ENCODE peak calls at places on chromosome 20, in four cellular contexts. One of them, this sample, is unnamed.

GRCh38 chr20:61514018-61514755 is 262.1 kb downstream of the CDH4 start:
- DNase-seq in hepatocyte: no peak
- DNase-seq in CD8-positive, alpha-beta T cell: no peak
- DNase-seq in A549: no peak
- DNase-seq in this sample: no peak

GRCh38 chr20:58595167-58595566 is 55.9 kb upstream of the STX16 start:
- DNase-seq in hepatocyte: no peak
- DNase-seq in CD8-positive, alpha-beta T cell: no peak
- DNase-seq in A549: no peak
- DNase-seq in this sample: no peak

GRCh38 chr20:57383447-57384347 is 7.5 kb upstream of the RBM38 start:
- DNase-seq in hepatocyte: peak; percentile 32
- DNase-seq in CD8-positive, alpha-beta T cell: no peak
- DNase-seq in A549: no peak
- DNase-seq in this sample: no peak

GRCh38 chr20:38350879-38351775 is 4.8 kb downstream of the LBP start:
- DNase-seq in hepatocyte: no peak
- DNase-seq in CD8-positive, alpha-beta T cell: no peak
- DNase-seq in A549: no peak
- DNase-seq in this sample: no peak

GRCh38 chr20:25054995-25055629 is 2.8 kb downstream of the ACSS1 start:
- DNase-seq in hepatocyte: no peak
- DNase-seq in CD8-positive, alpha-beta T cell: no peak
- DNase-seq in A549: no peak
- DNase-seq in this sample: no peak

GRCh38 chr20:41150664-41151063 is 13.3 kb downstream of the PLCG1 start:
- DNase-seq in hepatocyte: no peak
- DNase-seq in CD8-positive, alpha-beta T cell: no peak
- DNase-seq in A549: no peak
- DNase-seq in this sample: peak; percentile 11

GRCh38 chr20:10236540-10237533 is 18.2 kb downstream of the SNAP25 start:
- DNase-seq in hepatocyte: peak; percentile 30
- DNase-seq in CD8-positive, alpha-beta T cell: no peak
- DNase-seq in A549: no peak
- DNase-seq in this sample: no peak

GRCh38 chr20:3768342-3769130 is 983 bp upstream of the ADISSP start:
- DNase-seq in hepatocyte: peak; percentile 87
- DNase-seq in CD8-positive, alpha-beta T cell: peak; percentile 82
- DNase-seq in A549: peak; percentile 90
- DNase-seq in this sample: peak; percentile 84

GRCh38 chr20:13113731-13114130 is 105.0 kb downstream of the SPTLC3 start:
- DNase-seq in hepatocyte: no peak
- DNase-seq in CD8-positive, alpha-beta T cell: no peak
- DNase-seq in A549: no peak
- DNase-seq in this sample: no peak

GRCh38 chr20:25239387-25240370 is 8.2 kb upstream of the PYGB start:
- DNase-seq in hepatocyte: no peak
- DNase-seq in CD8-positive, alpha-beta T cell: no peak
- DNase-seq in A549: no peak
- DNase-seq in this sample: no peak

GRCh38 chr20:51492167-51493092 is 50.1 kb downstream of the NFATC2 start:
- DNase-seq in hepatocyte: peak; percentile 42
- DNase-seq in CD8-positive, alpha-beta T cell: no peak
- DNase-seq in A549: no peak
- DNase-seq in this sample: peak; percentile 77

GRCh38 chr20:39829255-39829654 is 859.8 kb downstream of the MAFB start:
- DNase-seq in hepatocyte: peak; percentile 18
- DNase-seq in CD8-positive, alpha-beta T cell: no peak
- DNase-seq in A549: no peak
- DNase-seq in this sample: no peak
- TF ChIP-seq CTCF in hepatocyte: peak; percentile 42
- TF ChIP-seq CTCF in CD8-positive, alpha-beta T cell: no peak
- TF ChIP-seq CTCF in A549: no peak
- TF ChIP-seq CTCF in this sample: peak; percentile 23

GRCh38 chr20:45962031-45962755 is 9.8 kb downstream of the ZNF335 start:
- DNase-seq in hepatocyte: no peak
- DNase-seq in CD8-positive, alpha-beta T cell: no peak
- DNase-seq in A549: no peak
- DNase-seq in this sample: peak; percentile 32

GRCh38 chr20:45959956-45960630 is 11.9 kb downstream of the ZNF335 start:
- DNase-seq in hepatocyte: no peak
- DNase-seq in CD8-positive, alpha-beta T cell: no peak
- DNase-seq in A549: no peak
- DNase-seq in this sample: peak; percentile 25

GRCh38 chr20:45965169-45966002 is 6.6 kb downstream of the ZNF335 start:
- DNase-seq in hepatocyte: no peak
- DNase-seq in CD8-positive, alpha-beta T cell: no peak
- DNase-seq in A549: no peak
- DNase-seq in this sample: peak; percentile 37

GRCh38 chr20:45964024-45964423 is 8.0 kb downstream of the ZNF335 start:
- DNase-seq in hepatocyte: peak; percentile 2
- DNase-seq in CD8-positive, alpha-beta T cell: no peak
- DNase-seq in A549: no peak
- DNase-seq in this sample: peak; percentile 34

GRCh38 chr20:45963059-45964011 is 8.7 kb downstream of the ZNF335 start:
- DNase-seq in hepatocyte: peak; percentile 71
- DNase-seq in CD8-positive, alpha-beta T cell: no peak
- DNase-seq in A549: peak; percentile 68
- DNase-seq in this sample: peak; percentile 41
- TF ChIP-seq CTCF in hepatocyte: peak; percentile 46
- TF ChIP-seq CTCF in CD8-positive, alpha-beta T cell: peak; percentile 19
- TF ChIP-seq CTCF in A549: peak; percentile 40
- TF ChIP-seq CTCF in this sample: peak; percentile 30

GRCh38 chr20:63224272-63225081 is 8.5 kb upstream of the YTHDF1 start:
- DNase-seq in hepatocyte: peak; percentile 66
- DNase-seq in CD8-positive, alpha-beta T cell: no peak
- DNase-seq in A549: peak; percentile 91
- DNase-seq in this sample: peak; percentile 34
- TF ChIP-seq CTCF in hepatocyte: peak; percentile 13
- TF ChIP-seq CTCF in CD8-positive, alpha-beta T cell: no peak
- TF ChIP-seq CTCF in A549: peak; percentile 38
- TF ChIP-seq CTCF in this sample: no peak

DNA sequence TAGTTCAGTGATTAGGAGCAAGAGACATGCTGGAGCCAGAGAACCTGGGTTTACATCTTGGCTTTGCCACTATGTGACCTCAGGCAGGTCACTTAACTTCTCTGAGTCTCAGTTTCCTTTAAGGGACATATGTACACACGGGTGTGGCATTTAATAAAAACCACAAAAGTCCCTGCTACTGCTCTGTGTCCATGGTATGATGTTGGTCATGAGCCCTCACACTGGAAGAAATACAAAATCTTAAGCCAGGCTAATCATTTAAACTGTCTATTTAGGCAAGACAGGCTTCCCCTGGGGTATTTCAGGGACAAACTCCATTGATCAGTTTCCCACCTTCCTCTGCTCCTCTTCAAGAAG is 12.9 kb upstream of the PTGIS start:
- DNase-seq in hepatocyte: no peak
- DNase-seq in CD8-positive, alpha-beta T cell: no peak
- DNase-seq in A549: no peak
- DNase-seq in this sample: no peak
- TF ChIP-seq CTCF in hepatocyte: no peak
- TF ChIP-seq CTCF in CD8-positive, alpha-beta T cell: no peak
- TF ChIP-seq CTCF in A549: no peak
- TF ChIP-seq CTCF in this sample: no peak

This sample was measured in lower lobe of right lung.